ENCODE peak calls at places on chromosomes 3 and 15, in eight cellular contexts. One of them, this sample, is unnamed.

GRCh38 chr3:53255775-53256703 is at the start of gene TKT:
- DNase-seq in RWPE1: peak
- DNase-seq in T-helper 17 cell: peak
- DNase-seq in stimulated activated CD4-positive, alpha-beta T cell treated with anti-CD3 and anti-CD28 coated beads, Interleukin-2, amount 100 ng/mL, for 48 hours: peak
- DNase-seq in effector CD4-positive, alpha-beta T cell: peak
- DNase-seq in CD4-positive, alpha-beta T cell: peak
- DNase-seq in KBM-7: peak
- DNase-seq in T-helper 2 cell: peak
- DNase-seq in this sample: peak

GRCh38 chr3:60610441-60611112 is 640.7 kb downstream of the FHIT start:
- DNase-seq in RWPE1: no peak
- DNase-seq in T-helper 17 cell: no peak
- DNase-seq in stimulated activated CD4-positive, alpha-beta T cell treated with anti-CD3 and anti-CD28 coated beads, Interleukin-2, amount 100 ng/mL, for 48 hours: no peak
- DNase-seq in effector CD4-positive, alpha-beta T cell: no peak
- DNase-seq in CD4-positive, alpha-beta T cell: no peak
- DNase-seq in KBM-7: no peak
- DNase-seq in T-helper 2 cell: no peak
- DNase-seq in this sample: no peak

GRCh38 chr3:63900459-63900858 is 11.7 kb downstream of the SCAANT1 start:
- DNase-seq in RWPE1: no peak
- DNase-seq in T-helper 17 cell: no peak
- DNase-seq in stimulated activated CD4-positive, alpha-beta T cell treated with anti-CD3 and anti-CD28 coated beads, Interleukin-2, amount 100 ng/mL, for 48 hours: no peak
- DNase-seq in effector CD4-positive, alpha-beta T cell: no peak
- DNase-seq in CD4-positive, alpha-beta T cell: no peak
- DNase-seq in KBM-7: peak
- DNase-seq in T-helper 2 cell: no peak
- DNase-seq in this sample: peak

GRCh38 chr3:104628185-104628789 is 738.4 kb upstream of the ALCAM start:
- DNase-seq in RWPE1: peak
- DNase-seq in T-helper 17 cell: no peak
- DNase-seq in stimulated activated CD4-positive, alpha-beta T cell treated with anti-CD3 and anti-CD28 coated beads, Interleukin-2, amount 100 ng/mL, for 48 hours: no peak
- DNase-seq in effector CD4-positive, alpha-beta T cell: no peak
- DNase-seq in CD4-positive, alpha-beta T cell: no peak
- DNase-seq in KBM-7: peak
- DNase-seq in T-helper 2 cell: no peak
- DNase-seq in this sample: peak

GRCh38 chr15:68820205-68820588 is 498 bp downstream of the ANP32A start:
- DNase-seq in RWPE1: peak
- DNase-seq in T-helper 17 cell: peak
- DNase-seq in stimulated activated CD4-positive, alpha-beta T cell treated with anti-CD3 and anti-CD28 coated beads, Interleukin-2, amount 100 ng/mL, for 48 hours: peak
- DNase-seq in effector CD4-positive, alpha-beta T cell: peak
- DNase-seq in CD4-positive, alpha-beta T cell: peak
- DNase-seq in KBM-7: no peak
- DNase-seq in T-helper 2 cell: peak
- DNase-seq in this sample: no peak

GRCh38 chr3:155327430-155327829 is 33.9 kb upstream of the STRIT1 start:
- DNase-seq in RWPE1: no peak
- DNase-seq in T-helper 17 cell: no peak
- DNase-seq in stimulated activated CD4-positive, alpha-beta T cell treated with anti-CD3 and anti-CD28 coated beads, Interleukin-2, amount 100 ng/mL, for 48 hours: no peak
- DNase-seq in effector CD4-positive, alpha-beta T cell: no peak
- DNase-seq in CD4-positive, alpha-beta T cell: no peak
- DNase-seq in KBM-7: no peak
- DNase-seq in T-helper 2 cell: no peak
- DNase-seq in this sample: no peak

GRCh38 chr3:112002458-112002971 is 3.8 kb downstream of the TAGLN3 start:
- DNase-seq in RWPE1: peak
- DNase-seq in T-helper 17 cell: no peak
- DNase-seq in stimulated activated CD4-positive, alpha-beta T cell treated with anti-CD3 and anti-CD28 coated beads, Interleukin-2, amount 100 ng/mL, for 48 hours: peak
- DNase-seq in effector CD4-positive, alpha-beta T cell: no peak
- DNase-seq in CD4-positive, alpha-beta T cell: no peak
- DNase-seq in KBM-7: no peak
- DNase-seq in T-helper 2 cell: no peak
- DNase-seq in this sample: no peak

GRCh38 chr3:34934660-34935059 is 704.7 kb upstream of the ARPP21 start:
- DNase-seq in RWPE1: no peak
- DNase-seq in T-helper 17 cell: no peak
- DNase-seq in stimulated activated CD4-positive, alpha-beta T cell treated with anti-CD3 and anti-CD28 coated beads, Interleukin-2, amount 100 ng/mL, for 48 hours: no peak
- DNase-seq in effector CD4-positive, alpha-beta T cell: no peak
- DNase-seq in CD4-positive, alpha-beta T cell: no peak
- DNase-seq in KBM-7: no peak
- DNase-seq in T-helper 2 cell: no peak
- DNase-seq in this sample: no peak

GRCh38 chr15:48273047-48273446 is 58.2 kb upstream of the DUT start:
- DNase-seq in RWPE1: no peak
- DNase-seq in T-helper 17 cell: no peak
- DNase-seq in stimulated activated CD4-positive, alpha-beta T cell treated with anti-CD3 and anti-CD28 coated beads, Interleukin-2, amount 100 ng/mL, for 48 hours: no peak
- DNase-seq in effector CD4-positive, alpha-beta T cell: no peak
- DNase-seq in CD4-positive, alpha-beta T cell: no peak
- DNase-seq in KBM-7: no peak
- DNase-seq in T-helper 2 cell: no peak
- DNase-seq in this sample: no peak

GRCh38 chr3:173502983-173503568 is 105.5 kb downstream of the NLGN1 start:
- DNase-seq in RWPE1: no peak
- DNase-seq in T-helper 17 cell: no peak
- DNase-seq in stimulated activated CD4-positive, alpha-beta T cell treated with anti-CD3 and anti-CD28 coated beads, Interleukin-2, amount 100 ng/mL, for 48 hours: no peak
- DNase-seq in effector CD4-positive, alpha-beta T cell: no peak
- DNase-seq in CD4-positive, alpha-beta T cell: no peak
- DNase-seq in KBM-7: no peak
- DNase-seq in T-helper 2 cell: no peak
- DNase-seq in this sample: peak

GRCh38 chr3:197224034-197224444 is 74.4 kb downstream of the DLG1 start:
- DNase-seq in RWPE1: peak
- DNase-seq in T-helper 17 cell: no peak
- DNase-seq in stimulated activated CD4-positive, alpha-beta T cell treated with anti-CD3 and anti-CD28 coated beads, Interleukin-2, amount 100 ng/mL, for 48 hours: no peak
- DNase-seq in effector CD4-positive, alpha-beta T cell: no peak
- DNase-seq in CD4-positive, alpha-beta T cell: no peak
- DNase-seq in KBM-7: peak
- DNase-seq in T-helper 2 cell: no peak
- DNase-seq in this sample: peak

GRCh38 chr3:46280105-46280797 is 38.0 kb downstream of the CCR3 start:
- DNase-seq in RWPE1: peak
- DNase-seq in T-helper 17 cell: no peak
- DNase-seq in stimulated activated CD4-positive, alpha-beta T cell treated with anti-CD3 and anti-CD28 coated beads, Interleukin-2, amount 100 ng/mL, for 48 hours: peak
- DNase-seq in effector CD4-positive, alpha-beta T cell: peak
- DNase-seq in CD4-positive, alpha-beta T cell: peak
- DNase-seq in KBM-7: no peak
- DNase-seq in T-helper 2 cell: peak
- DNase-seq in this sample: no peak

GRCh38 chr3:73653877-73654276 is 29.1 kb upstream of the PDZRN3 start:
- DNase-seq in RWPE1: no peak
- DNase-seq in T-helper 17 cell: no peak
- DNase-seq in stimulated activated CD4-positive, alpha-beta T cell treated with anti-CD3 and anti-CD28 coated beads, Interleukin-2, amount 100 ng/mL, for 48 hours: no peak
- DNase-seq in effector CD4-positive, alpha-beta T cell: no peak
- DNase-seq in CD4-positive, alpha-beta T cell: no peak
- DNase-seq in KBM-7: no peak
- DNase-seq in T-helper 2 cell: no peak
- DNase-seq in this sample: no peak

GRCh38 chr3:98020412-98020811 is 14.7 kb downstream of the GABRR3 start:
- DNase-seq in RWPE1: no peak
- DNase-seq in T-helper 17 cell: no peak
- DNase-seq in stimulated activated CD4-positive, alpha-beta T cell treated with anti-CD3 and anti-CD28 coated beads, Interleukin-2, amount 100 ng/mL, for 48 hours: no peak
- DNase-seq in effector CD4-positive, alpha-beta T cell: no peak
- DNase-seq in CD4-positive, alpha-beta T cell: no peak
- DNase-seq in KBM-7: no peak
- DNase-seq in T-helper 2 cell: no peak
- DNase-seq in this sample: no peak

GRCh38 chr3:133851266-133851906 is 44.3 kb downstream of the RAB6B start:
- DNase-seq in RWPE1: no peak
- DNase-seq in T-helper 17 cell: no peak
- DNase-seq in stimulated activated CD4-positive, alpha-beta T cell treated with anti-CD3 and anti-CD28 coated beads, Interleukin-2, amount 100 ng/mL, for 48 hours: no peak
- DNase-seq in effector CD4-positive, alpha-beta T cell: no peak
- DNase-seq in CD4-positive, alpha-beta T cell: no peak
- DNase-seq in KBM-7: no peak
- DNase-seq in T-helper 2 cell: no peak
- DNase-seq in this sample: no peak

GRCh38 chr3:127738192-127738840 is 65.6 kb downstream of the ABTB1 start:
- DNase-seq in RWPE1: no peak
- DNase-seq in T-helper 17 cell: no peak
- DNase-seq in stimulated activated CD4-positive, alpha-beta T cell treated with anti-CD3 and anti-CD28 coated beads, Interleukin-2, amount 100 ng/mL, for 48 hours: no peak
- DNase-seq in effector CD4-positive, alpha-beta T cell: no peak
- DNase-seq in CD4-positive, alpha-beta T cell: no peak
- DNase-seq in KBM-7: no peak
- DNase-seq in T-helper 2 cell: no peak
- DNase-seq in this sample: no peak

GRCh38 chr3:27357665-27358258 is 11.4 kb downstream of the NEK10 start:
- DNase-seq in RWPE1: peak
- DNase-seq in T-helper 17 cell: no peak
- DNase-seq in stimulated activated CD4-positive, alpha-beta T cell treated with anti-CD3 and anti-CD28 coated beads, Interleukin-2, amount 100 ng/mL, for 48 hours: peak
- DNase-seq in effector CD4-positive, alpha-beta T cell: peak
- DNase-seq in CD4-positive, alpha-beta T cell: peak
- DNase-seq in KBM-7: peak
- DNase-seq in T-helper 2 cell: peak
- DNase-seq in this sample: peak

GRCh38 chr3:69612791-69613190 is 126.5 kb upstream of the MITF start:
- DNase-seq in RWPE1: no peak
- DNase-seq in T-helper 17 cell: no peak
- DNase-seq in stimulated activated CD4-positive, alpha-beta T cell treated with anti-CD3 and anti-CD28 coated beads, Interleukin-2, amount 100 ng/mL, for 48 hours: no peak
- DNase-seq in effector CD4-positive, alpha-beta T cell: no peak
- DNase-seq in CD4-positive, alpha-beta T cell: no peak
- DNase-seq in KBM-7: no peak
- DNase-seq in T-helper 2 cell: no peak
- DNase-seq in this sample: no peak

GRCh38 chr3:170714151-170714550 is 128.3 kb upstream of the SLC7A14 start:
- DNase-seq in RWPE1: no peak
- DNase-seq in T-helper 17 cell: no peak
- DNase-seq in stimulated activated CD4-positive, alpha-beta T cell treated with anti-CD3 and anti-CD28 coated beads, Interleukin-2, amount 100 ng/mL, for 48 hours: no peak
- DNase-seq in effector CD4-positive, alpha-beta T cell: no peak
- DNase-seq in CD4-positive, alpha-beta T cell: no peak
- DNase-seq in KBM-7: no peak
- DNase-seq in T-helper 2 cell: no peak
- DNase-seq in this sample: no peak

GRCh38 chr15:90362936-90363212 is 10.8 kb downstream of the ZNF774 start:
- DNase-seq in RWPE1: peak
- DNase-seq in T-helper 17 cell: no peak
- DNase-seq in stimulated activated CD4-positive, alpha-beta T cell treated with anti-CD3 and anti-CD28 coated beads, Interleukin-2, amount 100 ng/mL, for 48 hours: no peak
- DNase-seq in effector CD4-positive, alpha-beta T cell: no peak
- DNase-seq in CD4-positive, alpha-beta T cell: no peak
- DNase-seq in KBM-7: no peak
- DNase-seq in T-helper 2 cell: no peak
- DNase-seq in this sample: no peak

GRCh38 chr3:23055733-23056376 is 147.3 kb upstream of the UBE2E2 start:
- DNase-seq in RWPE1: peak
- DNase-seq in T-helper 17 cell: no peak
- DNase-seq in stimulated activated CD4-positive, alpha-beta T cell treated with anti-CD3 and anti-CD28 coated beads, Interleukin-2, amount 100 ng/mL, for 48 hours: no peak
- DNase-seq in effector CD4-positive, alpha-beta T cell: no peak
- DNase-seq in CD4-positive, alpha-beta T cell: no peak
- DNase-seq in KBM-7: no peak
- DNase-seq in T-helper 2 cell: no peak
- DNase-seq in this sample: no peak

GRCh38 chr15:88738796-88739195 is 64.4 kb upstream of the ACAN start:
- DNase-seq in RWPE1: no peak
- DNase-seq in T-helper 17 cell: no peak
- DNase-seq in stimulated activated CD4-positive, alpha-beta T cell treated with anti-CD3 and anti-CD28 coated beads, Interleukin-2, amount 100 ng/mL, for 48 hours: no peak
- DNase-seq in effector CD4-positive, alpha-beta T cell: no peak
- DNase-seq in CD4-positive, alpha-beta T cell: no peak
- DNase-seq in KBM-7: no peak
- DNase-seq in T-helper 2 cell: no peak
- DNase-seq in this sample: no peak

GRCh38 chr3:45191924-45192417 is 34.1 kb downstream of the TMEM158 start:
- DNase-seq in RWPE1: no peak
- DNase-seq in T-helper 17 cell: no peak
- DNase-seq in stimulated activated CD4-positive, alpha-beta T cell treated with anti-CD3 and anti-CD28 coated beads, Interleukin-2, amount 100 ng/mL, for 48 hours: no peak
- DNase-seq in effector CD4-positive, alpha-beta T cell: no peak
- DNase-seq in CD4-positive, alpha-beta T cell: no peak
- DNase-seq in KBM-7: no peak
- DNase-seq in T-helper 2 cell: no peak
- DNase-seq in this sample: no peak

GRCh38 chr15:21267686-21268395 is 172.5 kb downstream of the POTEB3 start:
- DNase-seq in RWPE1: no peak
- DNase-seq in T-helper 17 cell: no peak
- DNase-seq in stimulated activated CD4-positive, alpha-beta T cell treated with anti-CD3 and anti-CD28 coated beads, Interleukin-2, amount 100 ng/mL, for 48 hours: no peak
- DNase-seq in effector CD4-positive, alpha-beta T cell: no peak
- DNase-seq in CD4-positive, alpha-beta T cell: no peak
- DNase-seq in KBM-7: no peak
- DNase-seq in T-helper 2 cell: no peak
- DNase-seq in this sample: no peak

GRCh38 chr3:194537732-194538247 is 51.0 kb upstream of the ATP13A3 start:
- DNase-seq in RWPE1: peak
- DNase-seq in T-helper 17 cell: no peak
- DNase-seq in stimulated activated CD4-positive, alpha-beta T cell treated with anti-CD3 and anti-CD28 coated beads, Interleukin-2, amount 100 ng/mL, for 48 hours: no peak
- DNase-seq in effector CD4-positive, alpha-beta T cell: no peak
- DNase-seq in CD4-positive, alpha-beta T cell: no peak
- DNase-seq in KBM-7: peak
- DNase-seq in T-helper 2 cell: no peak
- DNase-seq in this sample: no peak

GRCh38 chr3:47780727-47781325 is 867 bp downstream of the SMARCC1 start:
- DNase-seq in RWPE1: no peak
- DNase-seq in T-helper 17 cell: no peak
- DNase-seq in stimulated activated CD4-positive, alpha-beta T cell treated with anti-CD3 and anti-CD28 coated beads, Interleukin-2, amount 100 ng/mL, for 48 hours: no peak
- DNase-seq in effector CD4-positive, alpha-beta T cell: no peak
- DNase-seq in CD4-positive, alpha-beta T cell: no peak
- DNase-seq in KBM-7: peak
- DNase-seq in T-helper 2 cell: no peak
- DNase-seq in this sample: no peak

GRCh38 chr3:176430244-176430893 is 766.9 kb downstream of the TBL1XR1 start:
- DNase-seq in RWPE1: peak
- DNase-seq in T-helper 17 cell: no peak
- DNase-seq in stimulated activated CD4-positive, alpha-beta T cell treated with anti-CD3 and anti-CD28 coated beads, Interleukin-2, amount 100 ng/mL, for 48 hours: no peak
- DNase-seq in effector CD4-positive, alpha-beta T cell: no peak
- DNase-seq in CD4-positive, alpha-beta T cell: no peak
- DNase-seq in KBM-7: peak
- DNase-seq in T-helper 2 cell: no peak
- DNase-seq in this sample: peak

GRCh38 chr3:120795017-120795648 is 52.6 kb downstream of the GTF2E1 start:
- DNase-seq in RWPE1: peak
- DNase-seq in T-helper 17 cell: peak
- DNase-seq in stimulated activated CD4-positive, alpha-beta T cell treated with anti-CD3 and anti-CD28 coated beads, Interleukin-2, amount 100 ng/mL, for 48 hours: peak
- DNase-seq in effector CD4-positive, alpha-beta T cell: peak
- DNase-seq in CD4-positive, alpha-beta T cell: peak
- DNase-seq in KBM-7: peak
- DNase-seq in T-helper 2 cell: peak
- DNase-seq in this sample: peak

GRCh38 chr3:1082024-1082633 is 10.7 kb upstream of the CNTN6 start:
- DNase-seq in RWPE1: no peak
- DNase-seq in T-helper 17 cell: no peak
- DNase-seq in stimulated activated CD4-positive, alpha-beta T cell treated with anti-CD3 and anti-CD28 coated beads, Interleukin-2, amount 100 ng/mL, for 48 hours: no peak
- DNase-seq in effector CD4-positive, alpha-beta T cell: no peak
- DNase-seq in CD4-positive, alpha-beta T cell: no peak
- DNase-seq in KBM-7: peak
- DNase-seq in T-helper 2 cell: no peak
- DNase-seq in this sample: peak

GRCh38 chr3:153621988-153622387 is 460.0 kb downstream of the RAP2B start:
- DNase-seq in RWPE1: no peak
- DNase-seq in T-helper 17 cell: no peak
- DNase-seq in stimulated activated CD4-positive, alpha-beta T cell treated with anti-CD3 and anti-CD28 coated beads, Interleukin-2, amount 100 ng/mL, for 48 hours: no peak
- DNase-seq in effector CD4-positive, alpha-beta T cell: no peak
- DNase-seq in CD4-positive, alpha-beta T cell: no peak
- DNase-seq in KBM-7: peak
- DNase-seq in T-helper 2 cell: no peak
- DNase-seq in this sample: no peak

GRCh38 chr3:197378987-197379718 is 80.7 kb upstream of the DLG1 start:
- DNase-seq in RWPE1: no peak
- DNase-seq in T-helper 17 cell: no peak
- DNase-seq in stimulated activated CD4-positive, alpha-beta T cell treated with anti-CD3 and anti-CD28 coated beads, Interleukin-2, amount 100 ng/mL, for 48 hours: no peak
- DNase-seq in effector CD4-positive, alpha-beta T cell: no peak
- DNase-seq in CD4-positive, alpha-beta T cell: no peak
- DNase-seq in KBM-7: peak
- DNase-seq in T-helper 2 cell: no peak
- DNase-seq in this sample: no peak

This sample was measured in HEK293T.